ENCODE peak calls at places on chromosomes 2 and 18, in six cellular contexts. V, K, Y, I, U and R are unnamed samples.

GRCh38 chr2:159497857-159498256 is 118.5 kb downstream of the BAZ2B start:
- DNase-seq in U (no peak), K (no peak), Y (no peak), V (no peak), I (no peak), R (peak)

GRCh38 chr2:171923206-171923605 is 945 bp downstream of the HAT1 start:
- DNase-seq in V (no peak), Y (no peak), K (no peak), U (peak), I (peak), R (peak)

GRCh38 chr2:178280261-178280852 is 86.0 kb downstream of the OSBPL6 start:
- DNase-seq in V (peak), Y (no peak), I (no peak), K (no peak), U (peak), R (peak)

GRCh38 chr18:5842653-5843052 is 52.7 kb downstream of the TMEM200C start:
- DNase-seq in V (no peak), I (no peak), K (no peak), Y (no peak), U (no peak), R (no peak)

GRCh38 chr2:190515687-190516086 is 18.8 kb downstream of the NEMP2 start:
- DNase-seq in U (no peak), I (no peak), K (no peak), V (no peak), Y (no peak), R (no peak)

GRCh38 chr18:22466608-22467390 is 49.1 kb upstream of the CTAGE1 start:
- DNase-seq in Y (no peak), K (peak), U (peak), I (peak), V (no peak), R (peak)

GRCh38 chr2:42359304-42359749 is 1.7 kb downstream of the COX7A2L start:
- DNase-seq in I (no peak), V (peak), U (no peak), K (no peak), Y (no peak), R (no peak)

GRCh38 chr2:26123426-26123825 is 49.5 kb upstream of the GAREM2 start:
- DNase-seq in U (no peak), K (no peak), V (no peak), Y (no peak), I (no peak), R (no peak)

GRCh38 chr2:176812376-176812775 is 400.2 kb upstream of the HNRNPA3 start:
- DNase-seq in K (no peak), V (no peak), I (no peak), Y (no peak), U (no peak), R (no peak)

GRCh38 chr18:75213610-75214009 is 3.0 kb downstream of the TSHZ1 start:
- DNase-seq in U (peak), Y (no peak), I (peak), K (no peak), V (no peak), R (peak)
- H3K4me3 ChIP-seq in U (no peak), Y (no peak), I (peak), K (no peak), V (no peak), R (no peak)

DNA sequence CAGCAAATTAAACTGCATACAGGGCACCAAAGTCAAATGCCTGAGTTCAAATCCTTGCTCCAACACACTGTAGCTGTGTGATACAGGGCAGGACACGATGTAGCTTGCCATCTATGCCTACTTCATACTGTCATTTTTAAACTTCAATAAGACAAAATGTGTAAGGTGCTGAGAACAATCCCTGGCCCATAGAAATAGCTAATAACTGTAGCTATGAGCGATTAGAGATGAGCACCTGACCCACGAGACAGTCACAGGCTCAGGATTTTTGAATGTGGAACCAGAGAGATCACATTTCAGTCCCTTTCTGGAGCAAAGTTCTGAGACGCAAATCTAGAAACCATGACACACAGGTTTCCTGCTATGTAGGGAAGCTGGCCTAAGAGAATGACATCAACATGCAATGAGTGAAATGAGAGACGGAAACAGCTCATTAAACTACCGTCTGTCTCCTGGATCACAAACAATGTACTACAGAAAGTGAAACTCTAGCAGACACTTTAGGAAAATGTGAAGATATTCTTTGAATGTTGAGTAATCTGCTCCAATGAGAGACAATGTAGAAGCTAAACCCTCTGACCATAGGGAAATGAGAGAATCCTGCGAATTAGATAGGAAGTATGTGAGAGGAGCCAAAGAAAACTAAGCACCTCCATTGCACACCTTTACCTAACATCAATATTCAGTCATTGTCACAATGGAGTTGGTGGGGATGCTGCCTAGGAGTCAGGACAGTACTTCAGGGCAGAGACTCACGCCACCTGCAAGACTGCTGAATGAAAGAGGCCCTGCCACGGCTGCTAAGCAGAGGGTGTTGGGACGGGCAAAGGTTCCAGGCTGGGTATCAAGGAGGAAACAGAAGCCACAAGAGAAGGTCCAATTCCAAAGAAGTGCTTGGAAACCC is 25.5 kb downstream of the B4GALT6 start:
- DNase-seq in Y (no peak), I (no peak), V (peak), U (peak), K (no peak), R (no peak)
- H3K4me3 ChIP-seq in Y (no peak), I (no peak), V (peak), U (no peak), K (no peak), R (no peak)

GRCh38 chr2:241063093-241063551 is 39.0 kb downstream of the MTERF4 start:
- DNase-seq in Y (no peak), I (no peak), K (no peak), U (no peak), V (no peak), R (no peak)

GRCh38 chr2:241062342-241063092 is 39.6 kb downstream of the MTERF4 start:
- DNase-seq in Y (no peak), U (no peak), V (no peak), I (no peak), K (no peak), R (peak)

GRCh38 chr2:241064008-241064801 is 37.9 kb downstream of the MTERF4 start:
- DNase-seq in V (peak), I (no peak), K (no peak), Y (peak), U (no peak), R (peak)

GRCh38 chr2:241064802-241065354 is 37.2 kb downstream of the MTERF4 start:
- DNase-seq in V (no peak), U (no peak), I (no peak), K (no peak), Y (no peak), R (no peak)

GRCh38 chr2:241063587-241063986 is 38.5 kb downstream of the MTERF4 start:
- DNase-seq in K (no peak), U (no peak), V (no peak), I (no peak), Y (no peak), R (no peak)
- H3K4me3 ChIP-seq in K (peak), U (no peak), V (no peak), I (no peak), Y (no peak), R (peak)

GRCh38 chr2:139394801-139395200 is 614.6 kb upstream of the NXPH2 start:
- DNase-seq in I (no peak), K (no peak), Y (no peak), V (no peak), U (no peak), R (no peak)

GRCh38 chr2:139383532-139383931 is 603.3 kb upstream of the NXPH2 start:
- DNase-seq in I (no peak), K (no peak), U (no peak), Y (no peak), V (no peak), R (no peak)

GRCh38 chr2:139386401-139386800 is 606.2 kb upstream of the NXPH2 start:
- DNase-seq in U (no peak), Y (no peak), K (no peak), I (no peak), V (no peak), R (peak)

GRCh38 chr2:139389391-139389790 is 609.2 kb upstream of the NXPH2 start:
- DNase-seq in V (no peak), U (no peak), K (no peak), I (no peak), Y (no peak), R (no peak)
- H3K4me3 ChIP-seq in V (no peak), U (no peak), K (no peak), I (no peak), Y (no peak), R (no peak)

GRCh38 chr2:121626777-121627524 is 22.3 kb downstream of the CLASP1 start:
- DNase-seq in Y (no peak), I (no peak), V (no peak), U (peak), K (no peak), R (no peak)
- H3K4me3 ChIP-seq in Y (no peak), I (no peak), V (no peak), U (no peak), K (no peak), R (no peak)

GRCh38 chr2:127526142-127526939 is at the start of gene IWS1:
- DNase-seq in U (peak), V (peak), I (peak), Y (peak), K (peak), R (peak)

GRCh38 chr2:127520424-127520823 is 5.9 kb downstream of the IWS1 start:
- DNase-seq in U (no peak), V (no peak), Y (no peak), I (no peak), K (no peak), R (no peak)

GRCh38 chr2:127526940-127527804 is 883 bp upstream of the IWS1 start:
- DNase-seq in I (no peak), U (no peak), Y (no peak), V (no peak), K (no peak), R (peak)

GRCh38 chr2:127525692-127526141 is 572 bp downstream of the IWS1 start:
- DNase-seq in U (peak), V (peak), K (no peak), Y (no peak), I (no peak), R (peak)

GRCh38 chr2:127523269-127523930 is 2.9 kb downstream of the IWS1 start:
- DNase-seq in K (no peak), U (peak), I (no peak), V (no peak), Y (no peak), R (no peak)
- H3K4me3 ChIP-seq in K (no peak), U (no peak), I (no peak), V (no peak), Y (no peak), R (no peak)

GRCh38 chr2:66445076-66445724 is 10.3 kb downstream of the MEIS1 start:
- DNase-seq in V (no peak), K (no peak), Y (peak), U (peak), I (no peak), R (peak)

GRCh38 chr2:66446178-66446860 is 11.4 kb downstream of the MEIS1 start:
- DNase-seq in U (peak), I (no peak), K (no peak), V (no peak), Y (peak), R (peak)

GRCh38 chr2:66445781-66446177 is 10.9 kb downstream of the MEIS1 start:
- DNase-seq in K (no peak), Y (peak), U (peak), V (no peak), I (no peak), R (peak)

GRCh38 chr2:66443183-66443976 is 8.5 kb downstream of the MEIS1 start:
- DNase-seq in V (no peak), Y (peak), I (no peak), K (no peak), U (peak), R (peak)

DNA sequence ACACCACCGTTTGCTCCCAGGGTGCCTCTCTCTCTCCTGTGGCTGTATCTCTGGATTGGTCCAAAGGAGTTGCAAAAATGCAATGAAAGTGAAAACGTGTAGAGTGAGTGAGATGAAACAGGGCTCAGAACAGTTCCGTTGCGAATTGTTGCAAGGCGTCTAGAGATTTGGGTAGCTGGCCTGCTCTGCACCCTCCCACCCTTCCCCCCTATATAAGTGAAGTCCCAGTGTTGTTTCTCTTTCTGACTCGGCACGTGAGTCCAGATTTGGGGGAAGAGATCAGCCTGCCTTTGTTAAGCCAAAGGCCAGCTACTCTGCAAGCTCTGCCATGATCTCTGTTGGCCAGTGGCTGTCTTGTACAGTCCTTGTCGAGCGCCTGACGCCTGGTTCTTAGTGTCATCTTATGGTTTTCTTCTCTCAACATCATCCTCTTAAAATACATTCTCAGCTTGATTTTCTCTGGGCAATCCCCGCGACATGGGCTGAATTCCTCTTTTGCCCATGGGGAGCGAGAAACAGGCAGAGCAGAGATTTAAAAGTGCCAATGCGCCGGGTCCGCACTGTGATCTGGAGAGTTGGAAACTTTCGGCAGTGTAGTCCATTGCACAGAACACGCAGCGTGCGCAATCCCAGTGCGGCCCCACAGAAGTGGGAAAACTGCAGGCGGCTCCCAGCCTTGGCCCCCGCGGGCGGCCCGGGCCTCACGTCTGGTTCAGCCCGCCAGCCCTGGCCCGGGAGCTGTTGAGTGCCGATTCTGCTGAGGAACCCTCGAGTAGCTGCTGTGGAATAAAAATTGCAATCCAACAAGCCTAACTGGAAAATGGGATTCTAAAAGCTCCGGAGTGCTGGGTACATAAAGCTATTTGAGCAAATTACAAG is 9.3 kb downstream of the MEIS1 start:
- DNase-seq in V (no peak), U (peak), Y (peak), K (no peak), I (no peak), R (peak)
- H3K4me3 ChIP-seq in V (no peak), U (peak), Y (no peak), K (no peak), I (peak), R (peak)

GRCh38 chr2:197142074-197142473 is 168.5 kb downstream of the ANKRD44 start:
- DNase-seq in U (no peak), I (no peak), K (no peak), V (no peak), Y (no peak), R (no peak)
- H3K4me3 ChIP-seq in U (no peak), I (no peak), K (no peak), V (no peak), Y (no peak), R (no peak)

GRCh38 chr2:40363631-40364030 is 88.3 kb downstream of the SLC8A1 start:
- DNase-seq in K (no peak), Y (no peak), I (no peak), U (peak), V (no peak), R (peak)
- H3K4me3 ChIP-seq in K (peak), Y (no peak), I (no peak), U (no peak), V (no peak), R (peak)

DNA sequence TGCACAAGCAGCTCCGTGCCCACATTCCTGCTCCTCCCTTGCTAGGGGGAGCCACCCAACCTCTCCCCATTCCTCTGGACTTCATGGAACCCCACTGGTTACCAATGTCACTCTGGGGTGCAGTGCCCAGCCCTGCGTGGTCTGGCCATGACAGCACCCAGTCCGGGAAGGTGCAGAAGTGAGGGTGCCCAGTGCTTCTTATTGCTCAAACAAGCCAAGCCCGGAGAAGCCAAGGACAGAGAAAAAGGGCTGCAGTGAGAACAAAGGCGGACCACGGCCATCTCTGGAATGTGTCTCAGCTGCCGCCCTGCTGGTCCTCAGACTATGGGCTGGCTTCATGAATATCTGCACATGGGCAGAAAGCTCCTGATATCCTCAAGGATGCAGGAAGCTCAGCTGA is 28.7 kb downstream of the COPS9 start:
- DNase-seq in U (no peak), Y (no peak), V (no peak), I (no peak), K (no peak), R (no peak)
- H3K4me3 ChIP-seq in U (no peak), Y (no peak), V (no peak), I (no peak), K (no peak), R (no peak)